ENCODE peak calls at places on chromosomes 2 and 18, in six cellular contexts. H, U, C, D, K and A are unnamed samples.

GRCh38 chr2:197700960-197701359 is 4.2 kb upstream of the MARS2 start:
- DNase-seq in H (no peak), U (no peak), C (no peak), D (no peak), K (no peak), A (no peak)

GRCh38 chr2:8453904-8454302 is 228.0 kb upstream of the ID2 start:
- DNase-seq in H (no peak), U (no peak), C (no peak), D (no peak), K (no peak), A (peak)

GRCh38 chr2:180319586-180320405 is 312.7 kb upstream of the CWC22 start:
- DNase-seq in H (no peak), U (no peak), C (no peak), D (no peak), K (no peak), A (no peak)

GRCh38 chr2:29560566-29560965 is 360.8 kb downstream of the ALK start:
- DNase-seq in H (no peak), U (no peak), C (no peak), D (no peak), K (no peak), A (no peak)

GRCh38 chr18:77366725-77367641 is 117.3 kb downstream of the GALR1 start:
- DNase-seq in H (peak), U (no peak), C (peak), D (no peak), K (peak), A (no peak)

GRCh38 chr18:79485788-79486355 is 90.1 kb downstream of the NFATC1 start:
- DNase-seq in H (no peak), U (no peak), C (no peak), D (peak), K (no peak), A (peak)

GRCh38 chr2:239014458-239014857 is 166.6 kb downstream of the TWIST2 start:
- DNase-seq in H (no peak), U (peak), C (no peak), D (peak), K (no peak), A (peak)

GRCh38 chr2:96963316-96963715 is 23.1 kb downstream of the FAM178B start:
- DNase-seq in H (no peak), U (no peak), C (no peak), D (no peak), K (no peak), A (no peak)

GRCh38 chr2:227849906-227850305 is 21.5 kb upstream of the DAW1 start:
- DNase-seq in H (no peak), U (no peak), C (no peak), D (no peak), K (no peak), A (no peak)

GRCh38 chr2:107376910-107377309 is 449.8 kb upstream of the RGPD4 start:
- DNase-seq in H (no peak), U (no peak), C (no peak), D (no peak), K (no peak), A (no peak)

GRCh38 chr2:69933839-69934613 is 19.1 kb downstream of the MXD1 start:
- DNase-seq in H (peak), U (no peak), C (peak), D (no peak), K (no peak), A (no peak)
- TF ChIP-seq EP300 in H (no peak), U (no peak), C (no peak), D (no peak), K (no peak), A (no peak)

GRCh38 chr18:56890632-56891031 is 239.5 kb downstream of the WDR7 start:
- DNase-seq in H (peak), U (no peak), C (peak), D (no peak), K (no peak), A (no peak)
- TF ChIP-seq CTCF in H (no peak), U (no peak), C (no peak), D (no peak), K (no peak), A (no peak)

GRCh38 chr18:51751901-51752300 is 554.4 kb upstream of the MEX3C start:
- DNase-seq in H (no peak), U (no peak), C (no peak), D (no peak), K (no peak), A (no peak)
- TF ChIP-seq EP300 in H (no peak), U (no peak), C (no peak), D (no peak), K (no peak), A (no peak)

GRCh38 chr2:128538401-128538800 is 219.7 kb upstream of the HS6ST1 start:
- DNase-seq in H (no peak), U (peak), C (no peak), D (peak), K (no peak), A (no peak)

GRCh38 chr2:128537646-128538045 is 219.0 kb upstream of the HS6ST1 start:
- DNase-seq in H (no peak), U (no peak), C (no peak), D (no peak), K (no peak), A (no peak)

GRCh38 chr2:128534688-128535392 is 216.2 kb upstream of the HS6ST1 start:
- DNase-seq in H (no peak), U (no peak), C (no peak), D (no peak), K (no peak), A (peak)

GRCh38 chr2:128536925-128537620 is 218.4 kb upstream of the HS6ST1 start:
- DNase-seq in H (peak), U (peak), C (peak), D (peak), K (no peak), A (no peak)

GRCh38 chr2:128535928-128536327 is 217.3 kb upstream of the HS6ST1 start:
- DNase-seq in H (no peak), U (no peak), C (peak), D (peak), K (no peak), A (no peak)
- TF ChIP-seq CTCF in H (no peak), U (no peak), C (no peak), D (no peak), K (no peak), A (no peak)

GRCh38 chr2:202067589-202067988 is 5.5 kb upstream of the KIAA2012 start:
- DNase-seq in H (no peak), U (no peak), C (no peak), D (no peak), K (no peak), A (no peak)

GRCh38 chr2:202072226-202072625 is 829 bp upstream of the KIAA2012 start:
- DNase-seq in H (peak), U (no peak), C (peak), D (no peak), K (no peak), A (no peak)

GRCh38 chr2:202071107-202071506 is 1.9 kb upstream of the KIAA2012 start:
- DNase-seq in H (no peak), U (no peak), C (no peak), D (no peak), K (no peak), A (no peak)

GRCh38 chr2:202069189-202070050 is 3.6 kb upstream of the KIAA2012 start:
- DNase-seq in H (no peak), U (no peak), C (no peak), D (no peak), K (no peak), A (no peak)

DNA sequence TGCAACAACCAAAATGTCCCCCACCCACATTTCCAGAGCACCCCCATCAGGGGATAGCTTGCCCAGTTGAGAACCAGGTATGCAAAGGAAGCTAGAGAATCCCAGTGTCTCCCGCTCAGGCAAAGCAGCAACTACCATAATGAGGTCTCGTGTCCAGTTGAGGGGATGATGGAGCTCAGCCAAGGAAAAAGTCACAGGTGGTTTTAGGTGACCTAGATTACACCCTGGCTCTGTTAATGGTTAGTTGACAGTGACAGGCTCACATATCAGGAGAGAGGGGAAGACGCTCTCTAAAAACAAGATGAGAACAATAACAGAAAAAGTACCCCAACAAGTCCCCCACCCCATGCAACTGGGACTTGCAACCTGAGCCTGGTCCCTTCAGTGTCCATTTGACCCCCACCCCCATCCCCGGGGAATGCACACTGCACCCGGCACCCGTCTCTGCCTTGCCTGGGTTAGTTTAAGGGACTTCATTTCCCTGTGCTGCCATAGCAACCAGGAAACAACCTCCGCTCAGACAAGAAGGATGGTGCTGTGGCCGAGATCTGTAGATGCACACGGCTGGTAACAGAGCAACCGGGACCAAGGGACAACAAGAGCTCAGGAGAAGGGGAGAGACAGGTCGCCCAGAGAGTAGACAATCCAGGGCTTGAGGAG is at the start of gene KIAA2012:
- DNase-seq in H (no peak), U (no peak), C (no peak), D (no peak), K (peak), A (no peak)
- TF ChIP-seq EP300 in H (no peak), U (no peak), C (no peak), D (no peak), K (no peak), A (no peak)

DNA sequence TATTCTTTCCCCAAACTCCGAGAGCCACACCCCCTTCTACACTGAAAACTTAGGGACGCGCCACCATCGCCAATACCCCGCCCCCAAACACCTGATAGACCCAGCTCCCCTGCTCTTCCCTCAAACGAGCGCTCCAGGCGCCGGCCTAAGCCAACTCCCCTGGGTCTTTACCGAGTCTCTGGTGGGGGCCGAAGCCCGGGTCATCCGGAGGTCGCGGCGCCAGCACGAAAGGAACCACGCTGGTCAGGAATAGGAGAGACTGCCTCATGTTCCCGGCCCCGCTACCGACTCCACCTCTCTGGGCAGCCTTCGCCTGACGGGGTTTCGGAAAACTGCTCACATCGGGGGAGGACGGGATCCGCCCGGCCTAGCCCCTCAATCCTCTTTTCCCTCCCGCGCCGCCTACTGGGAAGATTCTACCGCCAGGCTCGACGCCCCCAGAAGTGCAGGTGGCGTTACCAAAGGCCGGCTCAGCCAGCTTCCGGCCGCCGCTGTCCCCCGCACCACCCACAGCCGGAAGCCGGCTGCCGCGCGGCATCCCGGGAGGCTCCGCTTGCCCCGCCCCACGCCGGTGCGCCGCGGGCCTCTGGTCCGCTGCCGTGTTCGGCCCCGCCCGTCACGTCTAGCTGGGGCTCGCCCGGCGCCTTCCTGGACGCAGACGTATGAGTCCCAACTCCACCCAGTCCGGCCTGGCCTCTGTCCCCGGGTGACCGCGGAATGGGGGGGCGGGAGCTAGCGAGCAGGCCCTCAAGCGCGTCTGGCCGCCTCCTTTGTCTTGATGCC is at the start of gene ADAM17:
- DNase-seq in H (peak), U (peak), C (peak), D (peak), K (peak), A (peak)
- TF ChIP-seq CTCF in H (peak), U (no peak), C (peak), D (peak), K (peak), A (peak)

GRCh38 chr2:88600038-88600465 is 27.2 kb downstream of the EIF2AK3 start:
- DNase-seq in H (peak), U (peak), C (peak), D (no peak), K (no peak), A (no peak)
- TF ChIP-seq EP300 in H (no peak), U (no peak), C (no peak), D (peak), K (no peak), A (no peak)